ENCODE peak calls at places on chromosomes 4 and X, in seven cellular contexts. E, H, N, U, I, W and B are unnamed samples.
A peak's percentile ranks its signal among the peaks of the same experiment; 100 is the strongest.

GRCh38 chrX:119410854-119411253 is 11.7 kb downstream of the SLC25A43 start:
- DNase-seq in E (no peak), H (no peak), N (no peak), U (no peak), I (no peak), W (no peak), B (no peak)

GRCh38 chr4:8302331-8302730 is 32.8 kb downstream of the HTRA3 start:
- DNase-seq in E (no peak), H (no peak), N (no peak), U (peak; percentile 5), I (peak; percentile 5), W (peak; percentile 59), B (no peak)

GRCh38 chr4:85823295-85823694 is 348.3 kb downstream of the ARHGAP24 start:
- DNase-seq in E (no peak), H (no peak), N (no peak), U (no peak), I (no peak), W (no peak), B (no peak)

GRCh38 chrX:123153846-123154335 is 30.2 kb upstream of the GRIA3 start:
- DNase-seq in E (no peak), H (no peak), N (no peak), U (no peak), I (no peak), W (no peak), B (no peak)

GRCh38 chr4:7912826-7913225 is 26.8 kb downstream of the AFAP1 start:
- DNase-seq in E (no peak), H (no peak), N (no peak), U (no peak), I (no peak), W (no peak), B (no peak)

GRCh38 chr4:173289351-173289725 is 44.8 kb downstream of the HMGB2 start:
- DNase-seq in E (no peak), H (no peak), N (no peak), U (no peak), I (no peak), W (no peak), B (no peak)

GRCh38 chrX:39953879-39954278 is 143.9 kb downstream of the BCOR start:
- DNase-seq in E (peak; percentile 93), H (peak; percentile 78), N (peak; percentile 24), U (peak; percentile 87), I (peak; percentile 72), W (peak; percentile 81), B (no peak)

GRCh38 chrX:14591976-14592375 is 62.6 kb downstream of the GLRA2 start:
- DNase-seq in E (no peak), H (no peak), N (no peak), U (no peak), I (no peak), W (no peak), B (no peak)

GRCh38 chr4:77073981-77074865 is 1.6 kb downstream of the CCNI start:
- DNase-seq in E (no peak), H (no peak), N (no peak), U (no peak), I (no peak), W (no peak), B (no peak)

GRCh38 chr4:169952236-169953088 is 73.7 kb downstream of the MFAP3L start:
- DNase-seq in E (no peak), H (no peak), N (no peak), U (no peak), I (no peak), W (no peak), B (no peak)

GRCh38 chrX:153307546-153308175 is 13.9 kb downstream of the PNMA6F start:
- DNase-seq in E (no peak), H (no peak), N (no peak), U (no peak), I (no peak), W (no peak), B (no peak)

GRCh38 chrX:111447298-111447697 is 35.3 kb upstream of the DCX start:
- DNase-seq in E (no peak), H (no peak), N (peak; percentile 21), U (peak; percentile 13), I (no peak), W (no peak), B (no peak)

GRCh38 chr4:105179539-105180401 is 33.1 kb downstream of the TET2 start:
- DNase-seq in E (no peak), H (no peak), N (no peak), U (no peak), I (no peak), W (no peak), B (no peak)

DNA sequence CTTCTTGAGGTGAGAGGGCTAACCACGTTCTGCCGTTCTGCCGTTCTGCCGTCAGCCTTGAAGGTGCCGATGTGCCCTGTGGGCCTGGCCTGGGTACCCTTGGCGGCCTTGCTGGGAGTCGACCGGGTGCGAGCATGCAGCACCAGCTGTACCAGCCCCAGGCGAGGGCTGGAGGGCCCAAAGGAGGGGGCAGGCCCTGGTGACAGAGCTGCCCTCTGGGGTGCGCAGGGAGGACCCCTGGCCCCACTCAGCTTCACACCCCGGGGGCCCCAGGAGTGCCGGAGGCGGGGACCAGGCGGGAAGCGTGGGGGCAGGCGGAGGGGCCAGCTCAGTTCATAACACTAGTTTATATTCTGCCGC is 22.1 kb downstream of the UVSSA start:
- DNase-seq in E (no peak), H (no peak), N (no peak), U (no peak), I (peak; percentile 7), W (peak; percentile 57), B (no peak)
- H3K36me3 ChIP-seq in E (no peaks in the 10 kb centered on the region), H (no peaks in the 10 kb centered on the region), N (no peaks in the 10 kb centered on the region), U (no peaks in the 10 kb centered on the region), I (peaks cover 36% of the 10 kb centered on the region), W (peaks cover 53% of the 10 kb centered on the region), B (no peaks in the 10 kb centered on the region)

GRCh38 chrX:53674581-53674980 is 11.9 kb downstream of the HUWE1 start:
- DNase-seq in E (no peak), H (no peak), N (no peak), U (no peak), I (no peak), W (no peak), B (no peak)
- H3K36me3 ChIP-seq in E (no peaks in the 10 kb centered on the region), H (no peaks in the 10 kb centered on the region), N (peaks cover 82% of the 10 kb centered on the region), U (no peaks in the 10 kb centered on the region), I (peaks cover 30% of the 10 kb centered on the region), W (no peaks in the 10 kb centered on the region), B (no peaks in the 10 kb centered on the region)

GRCh38 chr4:78457751-78458150 is 93.8 kb upstream of the ANXA3 start:
- DNase-seq in E (no peak), H (no peak), N (no peak), U (no peak), I (no peak), W (no peak), B (no peak)
- H3K36me3 ChIP-seq in E (no peaks in the 10 kb centered on the region), H (no peaks in the 10 kb centered on the region), N (no peaks in the 10 kb centered on the region), U (no peaks in the 10 kb centered on the region), I (no peaks in the 10 kb centered on the region), W (no peaks in the 10 kb centered on the region), B (no peaks in the 10 kb centered on the region)

GRCh38 chr4:186651181-186651603 is 72.5 kb downstream of the FAT1 start:
- DNase-seq in E (no peak), H (no peak), N (no peak), U (no peak), I (no peak), W (no peak), B (no peak)

GRCh38 chr4:186653973-186654372 is 69.7 kb downstream of the FAT1 start:
- DNase-seq in E (no peak), H (no peak), N (no peak), U (no peak), I (no peak), W (no peak), B (no peak)

GRCh38 chr4:186647821-186648220 is 75.8 kb downstream of the FAT1 start:
- DNase-seq in E (no peak), H (no peak), N (no peak), U (no peak), I (no peak), W (no peak), B (no peak)

GRCh38 chr4:186651624-186652023 is 72.0 kb downstream of the FAT1 start:
- DNase-seq in E (peak; percentile 23), H (peak; percentile 88), N (no peak), U (peak; percentile 93), I (peak; percentile 65), W (peak; percentile 84), B (no peak)

DNA sequence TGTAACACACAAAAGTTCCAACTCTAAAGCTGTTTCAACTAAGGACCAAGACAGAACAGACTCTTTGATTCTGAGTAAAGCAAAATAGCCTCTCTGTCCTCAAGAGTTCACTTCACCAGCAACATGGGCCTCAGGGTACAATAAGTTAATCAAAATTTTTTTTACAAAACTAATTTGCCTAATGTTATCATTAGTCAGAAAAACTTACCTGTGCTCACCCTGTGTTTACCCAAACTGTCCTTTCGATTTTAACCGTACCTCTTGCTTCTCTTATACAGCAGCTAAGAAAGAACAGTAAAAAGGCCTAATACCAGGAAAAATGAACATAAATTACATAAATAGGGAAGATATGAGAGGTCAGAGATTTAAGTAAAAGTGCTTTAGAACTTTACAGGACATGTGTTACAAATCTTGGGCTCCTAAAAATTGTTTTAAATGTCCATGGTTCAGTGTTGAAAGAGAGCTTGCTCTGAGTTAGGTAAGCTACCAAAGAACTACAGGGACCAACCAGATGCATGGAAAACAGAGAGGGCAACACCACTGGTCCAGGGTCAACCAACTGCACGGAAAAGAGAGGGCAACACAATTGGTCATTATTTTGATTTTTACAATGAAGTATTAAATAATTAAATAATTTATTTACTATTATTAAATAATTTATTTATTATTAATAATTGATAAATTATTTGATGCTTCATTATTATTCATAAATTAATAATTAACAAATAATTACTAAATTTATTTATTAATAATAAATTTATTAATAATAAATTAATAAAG is 73.1 kb downstream of the FAT1 start:
- DNase-seq in E (no peak), H (no peak), N (no peak), U (no peak), I (no peak), W (no peak), B (no peak)
- H3K36me3 ChIP-seq in E (no peaks in the 10 kb centered on the region), H (no peaks in the 10 kb centered on the region), N (no peaks in the 10 kb centered on the region), U (no peaks in the 10 kb centered on the region), I (peaks cover 2% of the 10 kb centered on the region), W (no peaks in the 10 kb centered on the region), B (no peaks in the 10 kb centered on the region)

DNA sequence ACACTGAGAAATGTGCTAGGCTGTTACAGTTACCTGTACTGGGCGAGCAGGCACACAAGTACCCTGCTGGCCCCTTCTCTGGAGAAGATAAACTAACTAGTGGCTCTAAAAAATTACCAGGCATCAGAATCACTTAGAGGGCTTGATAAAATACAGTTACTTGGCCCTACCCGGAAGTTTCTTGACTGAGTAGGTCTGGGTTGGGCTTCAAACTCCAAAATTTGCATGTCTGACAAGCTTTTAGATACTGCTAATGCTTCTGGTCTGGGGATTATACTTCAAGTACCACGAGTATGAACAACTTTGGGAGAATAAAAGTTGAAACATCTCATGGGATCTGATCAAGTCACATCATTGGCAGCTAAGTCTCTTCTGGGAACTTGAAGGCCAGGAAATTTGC is 30.8 kb downstream of the CEP135 start:
- DNase-seq in E (no peak), H (no peak), N (no peak), U (no peak), I (no peak), W (no peak), B (no peak)
- H3K36me3 ChIP-seq in E (no peaks in the 10 kb centered on the region), H (peaks cover 6% of the 10 kb centered on the region), N (peaks cover 25% of the 10 kb centered on the region), U (no peaks in the 10 kb centered on the region), I (peaks cover 24% of the 10 kb centered on the region), W (peaks cover 7% of the 10 kb centered on the region), B (no peaks in the 10 kb centered on the region)

DNA sequence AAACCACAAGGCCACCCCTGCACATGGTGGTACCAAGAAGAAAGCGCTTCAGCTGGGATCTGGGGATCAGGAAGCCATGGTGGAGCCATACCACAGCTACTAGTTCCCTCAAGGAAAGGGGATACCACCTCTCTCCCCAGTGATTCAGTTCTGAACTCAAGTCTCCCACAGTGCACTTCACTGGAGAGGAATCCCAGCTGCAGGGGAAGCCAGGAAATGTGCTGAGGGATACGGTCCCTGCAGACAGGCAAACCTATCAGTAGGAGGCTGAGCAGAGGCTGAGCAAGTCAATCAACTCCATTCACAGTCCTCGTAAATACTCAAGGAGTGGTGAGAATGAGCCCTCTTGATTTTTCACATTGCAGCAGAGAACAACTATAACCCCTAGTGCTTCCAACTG is 11.0 kb downstream of the TMEM192 start:
- DNase-seq in E (no peak), H (no peak), N (no peak), U (no peak), I (no peak), W (no peak), B (no peak)
- H3K36me3 ChIP-seq in E (no peaks in the 10 kb centered on the region), H (peaks cover 11% of the 10 kb centered on the region), N (peaks cover 47% of the 10 kb centered on the region), U (peaks cover 17% of the 10 kb centered on the region), I (peaks cover 55% of the 10 kb centered on the region), W (peaks cover 40% of the 10 kb centered on the region), B (no peaks in the 10 kb centered on the region)